ENCODE peak calls at places on chromosome 15, in ten cellular contexts. One of them, this sample, is unnamed.

GRCh38 chr15:85859671-85860070 is 64.9 kb upstream of the KLHL25 start:
- DNase-seq in HFFc6: no peak
- DNase-seq in fibroblast of gingiva: no peak
- DNase-seq in NCI-H226: no peak
- DNase-seq in left ventricle myocardium superior: no peak
- DNase-seq in stimulated activated CD4-positive, alpha-beta T cell treated with anti-CD3 and anti-CD28 coated beads, Interleukin-15, amount 100 ng/mL, for 1 hour: no peak
- DNase-seq in occipital lobe: no peak
- DNase-seq in T follicular helper cell: no peak
- DNase-seq in brain microvascular endothelial cell: no peak
- DNase-seq in T-helper 17 cell: no peak
- DNase-seq in this sample: no peak

GRCh38 chr15:77720617-77721016 is 87.9 kb upstream of the LINGO1 start:
- DNase-seq in HFFc6: no peak
- DNase-seq in fibroblast of gingiva: no peak
- DNase-seq in NCI-H226: no peak
- DNase-seq in left ventricle myocardium superior: no peak
- DNase-seq in stimulated activated CD4-positive, alpha-beta T cell treated with anti-CD3 and anti-CD28 coated beads, Interleukin-15, amount 100 ng/mL, for 1 hour: no peak
- DNase-seq in occipital lobe: no peak
- DNase-seq in T follicular helper cell: no peak
- DNase-seq in brain microvascular endothelial cell: no peak
- DNase-seq in T-helper 17 cell: no peak
- DNase-seq in this sample: no peak

GRCh38 chr15:77620960-77621647 is 11.6 kb downstream of the LINGO1 start:
- DNase-seq in HFFc6: no peak
- DNase-seq in fibroblast of gingiva: no peak
- DNase-seq in NCI-H226: no peak
- DNase-seq in left ventricle myocardium superior: no peak
- DNase-seq in stimulated activated CD4-positive, alpha-beta T cell treated with anti-CD3 and anti-CD28 coated beads, Interleukin-15, amount 100 ng/mL, for 1 hour: no peak
- DNase-seq in occipital lobe: no peak
- DNase-seq in T follicular helper cell: no peak
- DNase-seq in brain microvascular endothelial cell: no peak
- DNase-seq in T-helper 17 cell: no peak
- DNase-seq in this sample: no peak

GRCh38 chr15:60052796-60053195 is 48.7 kb downstream of the FOXB1 start:
- DNase-seq in HFFc6: no peak
- DNase-seq in fibroblast of gingiva: no peak
- DNase-seq in NCI-H226: peak
- DNase-seq in left ventricle myocardium superior: no peak
- DNase-seq in stimulated activated CD4-positive, alpha-beta T cell treated with anti-CD3 and anti-CD28 coated beads, Interleukin-15, amount 100 ng/mL, for 1 hour: no peak
- DNase-seq in occipital lobe: no peak
- DNase-seq in T follicular helper cell: no peak
- DNase-seq in brain microvascular endothelial cell: no peak
- DNase-seq in T-helper 17 cell: no peak
- DNase-seq in this sample: no peak

GRCh38 chr15:65339436-65339835 is 35.0 kb downstream of the RNU5B-1 start:
- DNase-seq in HFFc6: no peak
- DNase-seq in fibroblast of gingiva: no peak
- DNase-seq in NCI-H226: no peak
- DNase-seq in left ventricle myocardium superior: no peak
- DNase-seq in stimulated activated CD4-positive, alpha-beta T cell treated with anti-CD3 and anti-CD28 coated beads, Interleukin-15, amount 100 ng/mL, for 1 hour: no peak
- DNase-seq in occipital lobe: no peak
- DNase-seq in T follicular helper cell: no peak
- DNase-seq in brain microvascular endothelial cell: no peak
- DNase-seq in T-helper 17 cell: no peak
- DNase-seq in this sample: no peak

GRCh38 chr15:101168463-101168824 is 83.4 kb downstream of the CHSY1 start:
- DNase-seq in HFFc6: no peak
- DNase-seq in fibroblast of gingiva: peak
- DNase-seq in NCI-H226: no peak
- DNase-seq in left ventricle myocardium superior: peak
- DNase-seq in stimulated activated CD4-positive, alpha-beta T cell treated with anti-CD3 and anti-CD28 coated beads, Interleukin-15, amount 100 ng/mL, for 1 hour: no peak
- DNase-seq in occipital lobe: no peak
- DNase-seq in T follicular helper cell: no peak
- DNase-seq in brain microvascular endothelial cell: no peak
- DNase-seq in T-helper 17 cell: no peak
- DNase-seq in this sample: no peak

GRCh38 chr15:34647569-34648334 is 64.3 kb upstream of the GOLGA8B start:
- DNase-seq in HFFc6: no peak
- DNase-seq in fibroblast of gingiva: no peak
- DNase-seq in NCI-H226: no peak
- DNase-seq in left ventricle myocardium superior: no peak
- DNase-seq in stimulated activated CD4-positive, alpha-beta T cell treated with anti-CD3 and anti-CD28 coated beads, Interleukin-15, amount 100 ng/mL, for 1 hour: no peak
- DNase-seq in occipital lobe: no peak
- DNase-seq in T follicular helper cell: no peak
- DNase-seq in brain microvascular endothelial cell: no peak
- DNase-seq in T-helper 17 cell: no peak
- DNase-seq in this sample: no peak

GRCh38 chr15:25674948-25675347 is 188.2 kb downstream of the ATP10A start:
- DNase-seq in HFFc6: no peak
- DNase-seq in fibroblast of gingiva: no peak
- DNase-seq in NCI-H226: no peak
- DNase-seq in left ventricle myocardium superior: peak
- DNase-seq in stimulated activated CD4-positive, alpha-beta T cell treated with anti-CD3 and anti-CD28 coated beads, Interleukin-15, amount 100 ng/mL, for 1 hour: no peak
- DNase-seq in occipital lobe: no peak
- DNase-seq in T follicular helper cell: no peak
- DNase-seq in brain microvascular endothelial cell: no peak
- DNase-seq in T-helper 17 cell: no peak
- DNase-seq in this sample: no peak

GRCh38 chr15:51155906-51156305 is 61.2 kb upstream of the TNFAIP8L3 start:
- DNase-seq in HFFc6: no peak
- DNase-seq in fibroblast of gingiva: no peak
- DNase-seq in NCI-H226: no peak
- DNase-seq in left ventricle myocardium superior: no peak
- DNase-seq in stimulated activated CD4-positive, alpha-beta T cell treated with anti-CD3 and anti-CD28 coated beads, Interleukin-15, amount 100 ng/mL, for 1 hour: no peak
- DNase-seq in occipital lobe: no peak
- DNase-seq in T follicular helper cell: no peak
- DNase-seq in brain microvascular endothelial cell: no peak
- DNase-seq in T-helper 17 cell: no peak
- DNase-seq in this sample: no peak

GRCh38 chr15:66877558-66878285 is 175.7 kb downstream of the SMAD6 start:
- DNase-seq in HFFc6: no peak
- DNase-seq in fibroblast of gingiva: no peak
- DNase-seq in NCI-H226: no peak
- DNase-seq in left ventricle myocardium superior: peak
- DNase-seq in stimulated activated CD4-positive, alpha-beta T cell treated with anti-CD3 and anti-CD28 coated beads, Interleukin-15, amount 100 ng/mL, for 1 hour: no peak
- DNase-seq in occipital lobe: no peak
- DNase-seq in T follicular helper cell: no peak
- DNase-seq in brain microvascular endothelial cell: no peak
- DNase-seq in T-helper 17 cell: no peak
- DNase-seq in this sample: no peak

GRCh38 chr15:41734079-41734478 is 40.2 kb upstream of the MAPKBP1 start:
- DNase-seq in HFFc6: peak
- DNase-seq in fibroblast of gingiva: no peak
- DNase-seq in NCI-H226: no peak
- DNase-seq in left ventricle myocardium superior: no peak
- DNase-seq in stimulated activated CD4-positive, alpha-beta T cell treated with anti-CD3 and anti-CD28 coated beads, Interleukin-15, amount 100 ng/mL, for 1 hour: no peak
- DNase-seq in occipital lobe: no peak
- DNase-seq in T follicular helper cell: no peak
- DNase-seq in brain microvascular endothelial cell: no peak
- DNase-seq in T-helper 17 cell: no peak
- DNase-seq in this sample: no peak

GRCh38 chr15:24223739-24224138 is 451.8 kb upstream of the NPAP1 start:
- DNase-seq in HFFc6: no peak
- DNase-seq in fibroblast of gingiva: no peak
- DNase-seq in NCI-H226: no peak
- DNase-seq in left ventricle myocardium superior: no peak
- DNase-seq in stimulated activated CD4-positive, alpha-beta T cell treated with anti-CD3 and anti-CD28 coated beads, Interleukin-15, amount 100 ng/mL, for 1 hour: no peak
- DNase-seq in occipital lobe: no peak
- DNase-seq in T follicular helper cell: no peak
- DNase-seq in brain microvascular endothelial cell: no peak
- DNase-seq in T-helper 17 cell: no peak
- DNase-seq in this sample: no peak

This sample was measured in GM12892.